ENCODE peak calls at places on chromosomes 7 and 10, in eight cellular contexts. P is NCI-H1105; Z is type B pancreatic cell; E is central memory CD4-positive, alpha-beta T cell; O is Right ventricle myocardium superior; I is activated naive CD4-positive, alpha-beta T cell; C is GM13977; W is stimulated activated CD4-positive, alpha-beta T cell treated with anti-CD3 and anti-CD28 coated beads, TNF-alpha, amount 100 ng/mL, for 1 hour. Y is an unnamed sample.

GRCh38 chr7:44276571-44277101 is 48.8 kb downstream of the CAMK2B start:
- DNase-seq in P (no peak), Z (no peak), E (no peak), O (peak), I (no peak), C (no peak), W (no peak), Y (no peak)

GRCh38 chr7:94389381-94389780 is 5.3 kb upstream of the COL1A2 start:
- DNase-seq in P (no peak), Z (no peak), E (no peak), O (no peak), I (no peak), C (no peak), W (no peak), Y (no peak)

GRCh38 chr10:843703-844102 is 87.8 kb downstream of the LARP4B start:
- DNase-seq in P (no peak), Z (no peak), E (no peak), O (no peak), I (no peak), C (no peak), W (no peak), Y (no peak)

GRCh38 chr7:44534087-44534486 is 7.0 kb downstream of the NPC1L1 start:
- DNase-seq in P (no peak), Z (no peak), E (no peak), O (no peak), I (no peak), C (no peak), W (no peak), Y (no peak)

GRCh38 chr7:68929712-68930395 is 668.4 kb upstream of the AUTS2 start:
- DNase-seq in P (no peak), Z (no peak), E (no peak), O (peak), I (no peak), C (no peak), W (no peak), Y (peak)

GRCh38 chr10:35453855-35454532 is 117.7 kb downstream of the CCNY start:
- DNase-seq in P (no peak), Z (no peak), E (no peak), O (no peak), I (no peak), C (no peak), W (no peak), Y (no peak)

GRCh38 chr7:97118306-97118917 is 914 bp downstream of the SDHAF3 start:
- DNase-seq in P (no peak), Z (no peak), E (no peak), O (no peak), I (no peak), C (no peak), W (no peak), Y (no peak)

GRCh38 chr10:11080564-11080984 is 62.9 kb downstream of the CELF2 start:
- DNase-seq in P (no peak), Z (no peak), E (no peak), O (no peak), I (no peak), C (peak), W (no peak), Y (no peak)

GRCh38 chr7:1537631-1538412 is 7.3 kb downstream of the MAFK start:
- DNase-seq in P (peak), Z (peak), E (no peak), O (peak), I (no peak), C (no peak), W (no peak), Y (peak)

GRCh38 chr7:50678586-50678985 is 104.1 kb downstream of the GRB10 start:
- DNase-seq in P (no peak), Z (no peak), E (no peak), O (no peak), I (no peak), C (no peak), W (no peak), Y (no peak)

GRCh38 chr10:95260397-95260881 is 30.4 kb downstream of the PDLIM1 start:
- DNase-seq in P (no peak), Z (peak), E (no peak), O (no peak), I (no peak), C (peak), W (no peak), Y (no peak)

GRCh38 chr10:3850999-3851937 is 66.3 kb upstream of the KLF6 start:
- DNase-seq in P (no peak), Z (no peak), E (no peak), O (no peak), I (no peak), C (no peak), W (no peak), Y (no peak)

GRCh38 chr10:30821994-30822692 is 192.6 kb upstream of the LYZL2 start:
- DNase-seq in P (no peak), Z (no peak), E (no peak), O (no peak), I (no peak), C (no peak), W (no peak), Y (no peak)

Y was measured in NCI-H748 treated with DMSO at 0.1 percent for 48 hours.